ENCODE peak calls at places on chromosomes 5 and 9, in four cellular contexts. One of them, this sample, is unnamed.

GRCh38 chr5:132271251-132272246 is 14.1 kb downstream of the PDLIM4 start:
- DNase-seq in HepG2: no peak
- DNase-seq in K562: no peak
- DNase-seq in GM12878: no peak
- DNase-seq in this sample: no peak

GRCh38 chr5:109028608-109029299 is 281.1 kb downstream of the FER start:
- DNase-seq in HepG2: peak
- DNase-seq in K562: no peak
- DNase-seq in GM12878: no peak
- DNase-seq in this sample: no peak

GRCh38 chr5:40823459-40823858 is 11.6 kb downstream of the RPL37 start:
- DNase-seq in HepG2: no peak
- DNase-seq in K562: no peak
- DNase-seq in GM12878: no peak
- DNase-seq in this sample: no peak

GRCh38 chr9:114806571-114806970 is 732 bp upstream of the TNFSF15 start:
- DNase-seq in HepG2: no peak
- DNase-seq in K562: no peak
- DNase-seq in GM12878: no peak
- DNase-seq in this sample: no peak

GRCh38 chr9:122159026-122159924 is at the start of the genes MORN5 and NDUFA8:
- DNase-seq in HepG2: peak
- DNase-seq in K562: peak
- DNase-seq in GM12878: peak
- DNase-seq in this sample: peak

GRCh38 chr5:74122175-74122574 is 496.2 kb downstream of the ARHGEF28 start:
- DNase-seq in HepG2: no peak
- DNase-seq in K562: no peak
- DNase-seq in GM12878: no peak
- DNase-seq in this sample: no peak

GRCh38 chr9:98021306-98022040 is 35.1 kb upstream of the NANS start:
- DNase-seq in HepG2: no peak
- DNase-seq in K562: no peak
- DNase-seq in GM12878: no peak
- DNase-seq in this sample: no peak

GRCh38 chr5:132095745-132096084 is 22.1 kb downstream of the CSF2 start:
- DNase-seq in HepG2: no peak
- DNase-seq in K562: no peak
- DNase-seq in GM12878: no peak
- DNase-seq in this sample: no peak

GRCh38 chr5:173643964-173644363 is 27.5 kb upstream of the BOD1 start:
- DNase-seq in HepG2: no peak
- DNase-seq in K562: no peak
- DNase-seq in GM12878: peak
- DNase-seq in this sample: no peak

GRCh38 chr5:111747336-111747735 is 9.7 kb downstream of the NREP start:
- DNase-seq in HepG2: no peak
- DNase-seq in K562: no peak
- DNase-seq in GM12878: no peak
- DNase-seq in this sample: no peak

GRCh38 chr5:139642891-139643871 is 5.0 kb upstream of the CXXC5 start:
- DNase-seq in HepG2: peak
- DNase-seq in K562: no peak
- DNase-seq in GM12878: no peak
- DNase-seq in this sample: no peak

DNA sequence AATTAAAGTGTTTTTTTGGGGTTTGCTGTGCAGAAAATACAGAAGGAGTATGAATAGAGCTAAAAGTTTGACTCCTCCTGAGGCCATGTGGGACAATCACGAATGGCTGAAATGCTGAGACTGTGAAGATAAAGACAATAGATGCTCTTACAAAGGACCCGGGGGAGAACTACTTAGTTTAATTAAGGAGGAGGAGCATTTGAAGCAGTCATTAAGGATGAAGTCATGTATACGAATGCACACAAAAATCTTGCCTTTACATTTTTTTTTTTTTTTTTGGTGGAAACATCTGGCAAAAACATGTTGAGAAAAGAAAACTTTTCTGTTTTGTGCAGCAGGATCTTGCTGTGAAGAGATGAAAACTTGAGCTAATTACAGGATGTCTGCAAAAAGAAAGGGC is 42.2 kb upstream of the NR3C1 start:
- DNase-seq in HepG2: no peak
- DNase-seq in K562: no peak
- DNase-seq in GM12878: no peak
- DNase-seq in this sample: no peak
- TF ChIP-seq SP1 in HepG2: no peak
- TF ChIP-seq SP1 in K562: no peak
- TF ChIP-seq SP1 in GM12878: no peak
- TF ChIP-seq SP1 in this sample: no peak

GRCh38 chr5:146731909-146732659 is 146.5 kb downstream of the PPP2R2B start:
- DNase-seq in HepG2: no peak
- DNase-seq in K562: no peak
- DNase-seq in GM12878: no peak
- DNase-seq in this sample: peak
- TF ChIP-seq REST in HepG2: no peak
- TF ChIP-seq REST in K562: no peak
- TF ChIP-seq REST in GM12878: no peak
- TF ChIP-seq REST in this sample: no peak

DNA sequence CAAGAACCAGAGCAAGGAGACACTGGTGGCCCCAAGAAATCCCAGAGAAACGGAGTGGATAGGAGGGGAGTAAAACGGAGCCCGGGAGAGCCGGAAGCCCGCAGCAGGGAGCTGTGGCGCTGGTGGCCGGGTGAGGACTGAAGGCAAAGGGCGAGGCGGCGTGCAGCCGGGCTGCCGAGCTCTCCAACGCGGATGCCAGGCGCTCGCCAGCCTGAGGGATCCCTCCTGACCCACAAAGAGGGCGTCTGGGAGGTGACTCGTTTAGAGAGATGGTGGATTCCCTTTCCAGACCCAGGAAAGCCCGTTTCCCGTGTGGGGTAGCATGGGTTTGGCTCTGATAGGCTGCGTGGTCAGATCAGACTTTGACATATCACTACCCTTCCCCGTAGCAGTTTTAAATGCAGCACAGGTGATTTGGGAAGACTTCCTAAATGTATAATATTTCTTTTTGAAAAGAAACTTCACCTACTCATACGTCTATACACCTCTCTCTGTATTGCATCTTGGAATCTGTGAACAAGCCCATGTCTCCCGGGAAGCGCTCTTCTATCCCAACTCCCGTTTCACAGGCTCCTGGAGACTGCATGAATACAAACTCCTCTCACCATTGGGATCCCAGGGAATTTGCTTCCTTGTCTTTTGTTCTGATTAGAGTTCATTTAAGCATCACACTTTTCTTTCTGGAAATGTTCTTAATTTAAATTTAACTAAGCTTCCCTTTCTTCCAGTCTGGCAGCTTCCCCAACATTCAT is 158.1 kb downstream of the C9orf152 start:
- DNase-seq in HepG2: no peak
- DNase-seq in K562: no peak
- DNase-seq in GM12878: no peak
- DNase-seq in this sample: no peak
- TF ChIP-seq POLR2A in HepG2: no peak
- TF ChIP-seq POLR2A in K562: no peak
- TF ChIP-seq POLR2A in GM12878: no peak
- TF ChIP-seq POLR2A in this sample: no peak

DNA sequence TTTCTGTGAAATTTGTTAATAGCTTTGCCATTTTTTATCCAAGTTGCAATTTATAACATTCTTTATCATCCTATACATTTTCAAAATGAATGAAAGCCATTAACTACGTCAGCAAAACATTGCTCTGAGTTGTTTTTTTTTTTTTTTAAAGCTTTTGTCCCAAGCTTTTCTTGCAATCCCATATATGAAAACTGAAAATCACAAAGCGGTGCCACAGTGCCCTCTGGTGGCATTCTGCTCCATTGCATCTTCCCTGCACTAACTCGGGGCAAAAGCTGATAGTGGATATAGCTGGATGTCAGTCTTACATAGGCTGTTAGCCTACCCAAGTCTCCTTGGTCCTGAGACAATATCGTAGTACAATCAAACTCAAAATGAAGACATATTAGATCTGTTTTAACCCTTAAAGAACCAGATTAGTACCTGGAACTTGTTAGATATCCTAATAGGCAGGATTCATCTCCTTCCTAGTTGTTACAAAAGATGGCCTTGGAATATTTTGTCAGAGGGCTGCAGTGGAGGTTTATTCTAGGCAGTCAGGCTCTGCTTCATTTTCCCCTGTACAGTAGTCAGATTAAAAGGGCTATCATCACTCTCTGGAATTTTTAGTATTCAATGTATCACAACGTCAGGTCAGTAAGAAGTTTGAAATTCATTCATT is 669.9 kb downstream of the PTPRD start:
- DNase-seq in HepG2: peak
- DNase-seq in K562: peak
- DNase-seq in GM12878: peak
- DNase-seq in this sample: no peak
- TF ChIP-seq SP1 in HepG2: no peak
- TF ChIP-seq SP1 in K562: no peak
- TF ChIP-seq SP1 in GM12878: no peak
- TF ChIP-seq SP1 in this sample: no peak

GRCh38 chr5:159713254-159713653 is 203.0 kb upstream of the ADRA1B start:
- DNase-seq in HepG2: no peak
- DNase-seq in K562: no peak
- DNase-seq in GM12878: no peak
- DNase-seq in this sample: no peak
- TF ChIP-seq REST in HepG2: no peak
- TF ChIP-seq REST in K562: no peak
- TF ChIP-seq REST in GM12878: no peak
- TF ChIP-seq REST in this sample: no peak

GRCh38 chr5:154107729-154108128 is 69.0 kb downstream of the MFAP3 start:
- DNase-seq in HepG2: no peak
- DNase-seq in K562: no peak
- DNase-seq in GM12878: no peak
- DNase-seq in this sample: no peak
- TF ChIP-seq POLR2A in HepG2: no peak
- TF ChIP-seq POLR2A in K562: no peak
- TF ChIP-seq POLR2A in GM12878: no peak
- TF ChIP-seq POLR2A in this sample: no peak

DNA sequence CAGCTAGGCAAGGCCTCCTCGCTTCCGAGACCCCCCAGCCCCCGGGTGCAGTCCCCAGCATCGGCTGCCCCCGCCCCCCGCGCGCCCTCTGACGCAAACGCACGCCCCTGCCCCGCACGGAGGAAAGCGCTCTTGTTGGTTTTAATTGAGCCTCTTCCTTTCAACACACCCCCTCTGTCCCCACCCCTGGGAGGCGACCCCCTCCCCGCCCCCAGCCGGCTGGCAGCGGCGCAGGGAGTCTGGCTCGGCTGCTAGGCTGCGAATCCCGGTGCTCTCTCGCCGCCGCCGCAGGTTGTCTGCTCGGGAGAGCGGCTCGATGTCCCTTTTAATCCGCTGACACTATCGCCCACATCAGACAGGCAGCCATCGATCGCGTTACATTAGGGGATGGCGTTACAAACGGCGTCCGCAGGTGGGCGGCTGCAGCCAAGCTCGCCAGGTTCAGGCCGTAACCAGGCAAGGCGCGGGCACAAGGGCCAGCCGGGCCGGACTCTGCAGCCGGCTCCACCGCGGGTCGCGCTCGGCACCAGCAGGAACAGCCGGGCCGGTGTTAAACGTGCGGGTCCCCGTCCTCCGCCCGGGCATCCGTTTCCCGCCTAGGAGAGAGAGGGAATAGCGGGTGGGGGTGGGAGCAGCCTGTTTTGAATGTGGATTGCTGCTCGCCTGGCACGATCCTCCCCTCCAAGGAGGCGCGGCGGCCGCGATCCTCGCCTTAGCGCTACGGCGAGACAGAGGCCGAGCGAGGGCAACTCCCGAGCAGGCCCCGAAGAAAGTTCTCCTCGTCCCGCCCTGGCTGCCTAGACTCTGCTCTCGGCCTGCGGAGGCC is 1.2 kb downstream of the NR2F1-AS1 start:
- DNase-seq in HepG2: no peak
- DNase-seq in K562: no peak
- DNase-seq in GM12878: no peak
- DNase-seq in this sample: no peak
- TF ChIP-seq SP1 in HepG2: no peak
- TF ChIP-seq SP1 in K562: no peak
- TF ChIP-seq SP1 in GM12878: no peak
- TF ChIP-seq SP1 in this sample: no peak

GRCh38 chr5:4990017-4990416 is 150.1 kb upstream of the ADAMTS16 start:
- DNase-seq in HepG2: no peak
- DNase-seq in K562: no peak
- DNase-seq in GM12878: no peak
- DNase-seq in this sample: no peak

GRCh38 chr5:4989121-4989520 is 151.0 kb upstream of the ADAMTS16 start:
- DNase-seq in HepG2: no peak
- DNase-seq in K562: no peak
- DNase-seq in GM12878: no peak
- DNase-seq in this sample: no peak

GRCh38 chr5:4994994-4995393 is 145.1 kb upstream of the ADAMTS16 start:
- DNase-seq in HepG2: no peak
- DNase-seq in K562: no peak
- DNase-seq in GM12878: no peak
- DNase-seq in this sample: no peak
- TF ChIP-seq REST in HepG2: no peak
- TF ChIP-seq REST in K562: no peak
- TF ChIP-seq REST in GM12878: no peak
- TF ChIP-seq REST in this sample: no peak

DNA sequence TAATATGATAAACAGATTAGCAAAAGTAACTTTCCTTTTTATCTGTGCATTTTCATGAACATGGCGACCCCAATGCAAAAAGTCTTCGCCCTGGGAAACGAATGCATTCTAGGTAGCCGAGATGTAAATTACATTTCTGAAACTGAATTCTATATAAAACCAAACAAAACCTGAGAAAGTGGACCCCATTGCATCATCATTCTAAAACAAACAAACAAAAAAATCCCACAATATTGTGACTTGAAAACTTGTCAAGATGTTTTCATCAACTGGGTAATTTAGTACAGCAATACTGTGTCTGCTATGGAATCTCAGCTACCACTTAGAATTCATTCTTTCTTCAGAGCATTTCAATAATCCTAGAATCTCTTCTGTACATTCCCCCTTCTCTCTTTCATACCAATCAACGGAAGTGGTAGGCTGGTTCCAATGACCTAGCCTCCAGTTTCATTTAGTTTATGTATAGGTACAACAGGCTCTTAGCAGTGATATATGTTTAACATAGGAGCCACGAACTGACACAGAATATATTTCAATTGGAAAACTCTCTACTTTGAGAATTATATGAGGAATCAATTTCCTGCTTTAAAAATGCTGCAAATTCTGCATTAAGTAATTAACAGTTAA is 85.6 kb downstream of the FBXW11 start:
- DNase-seq in HepG2: no peak
- DNase-seq in K562: no peak
- DNase-seq in GM12878: no peak
- DNase-seq in this sample: no peak
- TF ChIP-seq POLR2A in HepG2: no peak
- TF ChIP-seq POLR2A in K562: no peak
- TF ChIP-seq POLR2A in GM12878: no peak
- TF ChIP-seq POLR2A in this sample: no peak